ENCODE peak calls at places on chromosome 21, in six cellular contexts. G is Caco-2, K is brain microvascular endothelial cell, X is AG04450, C is kidney epithelial cell, R is transverse colon. H is an unnamed sample.

GRCh38 chr21:41428311-41428710 is 2.3 kb downstream of the MX1 start:
- DNase-seq in G (no peak), X (no peak), K (no peak), R (no peak), C (no peak), H (no peak)

GRCh38 chr21:21216013-21216412 is 217.8 kb downstream of the NCAM2 start:
- DNase-seq in X (no peak), K (no peak), R (no peak), G (no peak), C (no peak), H (no peak)

GRCh38 chr21:36691539-36692124 is 7.3 kb upstream of the SIM2 start:
- DNase-seq in G (no peak), R (no peak), K (no peak), C (no peak), X (no peak), H (no peak)

GRCh38 chr21:21714396-21714795 is 716.2 kb downstream of the NCAM2 start:
- DNase-seq in R (no peak), X (peak), K (peak), G (no peak), C (peak), H (peak)

GRCh38 chr21:17779486-17779885 is 39.7 kb downstream of the C21orf91 start:
- DNase-seq in K (no peak), R (no peak), C (no peak), X (no peak), G (no peak), H (no peak)

GRCh38 chr21:15781986-15782385 is 52.2 kb downstream of the USP25 start:
- DNase-seq in R (no peak), G (no peak), C (no peak), K (no peak), X (no peak), H (no peak)

GRCh38 chr21:42495027-42495426 is 997 bp downstream of the RSPH1 start:
- DNase-seq in X (no peak), R (no peak), K (no peak), G (no peak), C (no peak), H (no peak)

GRCh38 chr21:18334066-18334465 is 69.5 kb downstream of the TMPRSS15 start:
- DNase-seq in K (no peak), C (no peak), R (no peak), X (no peak), G (no peak), H (no peak)

GRCh38 chr21:20272791-20273362 is 725.3 kb upstream of the NCAM2 start:
- DNase-seq in K (no peak), G (no peak), R (no peak), X (no peak), C (no peak), H (no peak)

GRCh38 chr21:25565272-25566199 is 41.7 kb downstream of the MRPL39 start:
- DNase-seq in R (no peak), X (no peak), K (no peak), G (no peak), C (no peak), H (no peak)

GRCh38 chr21:43312751-43313169 is 114.2 kb downstream of the SIK1 start:
- DNase-seq in R (peak), X (no peak), K (no peak), C (no peak), G (peak), H (no peak)

GRCh38 chr21:42254631-42255030 is 35.7 kb downstream of the ABCG1 start:
- DNase-seq in K (no peak), G (no peak), C (no peak), X (no peak), R (no peak), H (no peak)

GRCh38 chr21:43278766-43279577 is 110.2 kb downstream of the CRYAA start:
- DNase-seq in G (no peak), K (no peak), R (no peak), C (no peak), X (no peak), H (no peak)

GRCh38 chr21:36881223-36881622 is 85.2 kb downstream of the HLCS start:
- DNase-seq in R (no peak), C (no peak), K (peak), G (no peak), X (no peak), H (no peak)

GRCh38 chr21:43808832-43809251 is 19.5 kb downstream of the RRP1 start:
- DNase-seq in X (no peak), C (no peak), K (no peak), G (no peak), R (no peak), H (no peak)

GRCh38 chr21:43367296-43367695 is 59.6 kb downstream of the SIK1 start:
- DNase-seq in R (no peak), X (no peak), K (no peak), G (no peak), C (no peak), H (no peak)

GRCh38 chr21:16789636-16790035 is 723.2 kb upstream of the CXADR start:
- DNase-seq in X (no peak), R (no peak), C (no peak), K (no peak), G (no peak), H (no peak)

GRCh38 chr21:34886554-34887385 is 162.3 kb downstream of the RUNX1 start:
- DNase-seq in C (no peak), K (no peak), G (peak), X (no peak), R (peak), H (no peak)

GRCh38 chr21:31837613-31838390 is 35.0 kb upstream of the HUNK start:
- DNase-seq in R (no peak), K (no peak), G (no peak), X (no peak), C (no peak), H (no peak)

GRCh38 chr21:42532466-42533181 is 19.0 kb downstream of the SLC37A1 start:
- DNase-seq in K (no peak), R (peak), G (no peak), X (no peak), C (no peak), H (no peak)

GRCh38 chr21:32813265-32813903 is 41.8 kb upstream of the PAXBP1 start:
- DNase-seq in K (no peak), X (no peak), G (no peak), C (no peak), R (no peak), H (no peak)

GRCh38 chr21:26637346-26637745 is 64.3 kb upstream of the CYYR1 start:
- DNase-seq in X (no peak), R (no peak), G (no peak), C (no peak), K (no peak), H (no peak)

GRCh38 chr21:26641062-26641461 is 68.0 kb upstream of the CYYR1 start:
- DNase-seq in R (no peak), C (no peak), X (no peak), G (no peak), K (no peak), H (no peak)
- H3K4me3 ChIP-seq in R (no peak), C (no peak), X (no peak), G (no peak), K (no peak), H (no peak)

GRCh38 chr21:29499229-29499628 is 200.5 kb downstream of the BACH1 start:
- DNase-seq in G (no peak), R (no peak), X (no peak), C (no peak), K (no peak), H (no peak)

GRCh38 chr21:29501451-29501850 is 202.7 kb downstream of the BACH1 start:
- DNase-seq in X (peak), C (no peak), G (no peak), R (no peak), K (peak), H (peak)

GRCh38 chr21:29504751-29505321 is 206.1 kb downstream of the BACH1 start:
- DNase-seq in R (no peak), K (peak), G (no peak), X (peak), C (peak), H (peak)

GRCh38 chr21:29496337-29496736 is 197.6 kb downstream of the BACH1 start:
- DNase-seq in X (no peak), G (no peak), C (no peak), R (no peak), K (no peak), H (no peak)

GRCh38 chr21:29499734-29500343 is 201.1 kb downstream of the BACH1 start:
- DNase-seq in K (peak), R (no peak), X (no peak), G (peak), C (no peak), H (no peak)
- TF ChIP-seq CTCF in K (peak), R (no peak), X (peak), G (peak), C (peak), H (peak)

GRCh38 chr21:33828083-33828482 is 87.5 kb downstream of the ATP5PO start:
- DNase-seq in G (no peak), R (no peak), C (no peak), X (no peak), K (no peak), H (no peak)
- H3K4me3 ChIP-seq in G (no peak), R (no peak), C (no peak), X (no peak), K (no peak), H (no peak)

DNA sequence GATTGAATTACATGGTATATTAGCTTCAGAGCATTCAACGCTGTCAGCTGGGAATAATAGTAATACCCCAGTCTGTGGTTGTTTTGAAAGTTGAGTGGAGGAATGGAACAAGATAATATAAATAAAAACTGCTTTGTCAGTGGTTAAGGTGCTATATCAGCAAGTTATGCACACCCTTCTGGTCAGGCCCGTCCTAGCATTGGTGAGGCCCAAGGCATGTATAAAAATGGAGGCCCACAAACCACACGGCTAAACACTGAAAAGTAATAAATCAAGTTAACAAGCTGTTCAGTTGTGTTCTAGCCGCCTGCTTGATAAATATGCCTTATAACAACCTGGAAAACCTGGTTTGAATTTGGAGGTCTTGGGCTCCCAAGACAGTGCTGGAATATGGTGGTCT is 77.4 kb downstream of the PSMG1 start:
- DNase-seq in X (no peak), K (no peak), G (no peak), C (no peak), R (no peak), H (no peak)
- TF ChIP-seq CTCF in X (no peak), K (no peak), G (no peak), C (no peak), R (no peak), H (no peak)

GRCh38 chr21:44898851-44899767 is 21.6 kb downstream of the ITGB2 start:
- DNase-seq in X (no peak), R (no peak), G (no peak), C (no peak), K (no peak), H (no peak)
- H3K4me3 ChIP-seq in X (no peak), R (no peak), G (no peak), C (no peak), K (no peak), H (no peak)

GRCh38 chr21:23394458-23394857 is 2212.8 kb downstream of the MRPL39 start:
- DNase-seq in X (no peak), K (no peak), R (no peak), C (no peak), G (no peak), H (no peak)
- TF ChIP-seq CTCF in X (no peak), K (no peak), R (no peak), C (no peak), G (no peak), H (no peak)

DNA sequence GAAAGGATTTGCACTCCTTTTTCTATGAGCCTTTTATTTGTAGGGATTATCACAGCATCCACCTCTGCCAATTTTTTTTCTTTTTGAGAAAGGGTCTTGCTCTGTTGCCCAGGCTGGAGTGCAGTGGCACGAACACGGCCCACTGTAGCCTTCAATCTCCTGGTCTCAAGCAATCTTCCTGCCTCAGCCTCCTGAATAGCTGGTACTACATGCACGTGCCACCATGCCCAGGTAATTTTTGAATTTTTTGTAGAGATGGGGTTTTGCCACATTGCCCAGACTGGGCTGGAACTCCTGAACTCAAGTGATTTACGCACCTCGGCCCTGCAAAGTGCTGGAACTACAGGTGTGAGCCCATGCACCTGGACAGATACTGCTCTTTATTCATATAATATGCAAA is 2.1 kb downstream of the SAMSN1 start:
- DNase-seq in C (no peak), K (no peak), G (no peak), X (no peak), R (no peak), H (no peak)
- H3K4me3 ChIP-seq in C (no peak), K (no peak), G (no peak), X (no peak), R (no peak), H (no peak)

H was measured in AG04449.